ENCODE peak calls at places on chromosomes 4 and X, in eight cellular contexts. K, P, N, C, D, G, X and V are unnamed samples.

GRCh38 chrX:13001961-13002671 is 27.2 kb downstream of the TMSB4X start:
- DNase-seq in K (no peak), P (no peak), N (peak; percentile 32), C (no peak), D (no peak), G (no peak), X (peak; percentile 33), V (no peak)

GRCh38 chrX:1434871-1435240 is 17.9 kb downstream of the ASMTL start:
- DNase-seq in K (no peak), P (no peak), N (no peak), C (no peak), D (no peak), G (no peak), X (no peak), V (no peak)

GRCh38 chr4:91127891-91128290 is 1000.7 kb downstream of the CCSER1 start:
- DNase-seq in K (no peak), P (no peak), N (no peak), C (no peak), D (no peak), G (no peak), X (no peak), V (no peak)

GRCh38 chr4:174739576-174739975 is 89.5 kb downstream of the GLRA3 start:
- DNase-seq in K (no peak), P (no peak), N (no peak), C (no peak), D (no peak), G (no peak), X (no peak), V (no peak)

GRCh38 chr4:123418486-123418931 is 21.9 kb downstream of the SPRY1 start:
- DNase-seq in K (peak; percentile 73), P (no peak), N (peak; percentile 96), C (peak; percentile 95), D (no peak), G (no peak), X (peak; percentile 84), V (peak; percentile 94)

GRCh38 chrX:13569479-13570244 is at the start of gene EGFL6:
- DNase-seq in K (no peak), P (no peak), N (no peak), C (no peak), D (no peak), G (no peak), X (no peak), V (no peak)

GRCh38 chrX:105460366-105460765 is 239.9 kb upstream of the TEX13A start:
- DNase-seq in K (no peak), P (no peak), N (peak; percentile 77), C (peak; percentile 78), D (no peak), G (no peak), X (peak; percentile 75), V (peak; percentile 68)

GRCh38 chr4:105951198-105951597 is 55.9 kb downstream of the NPNT start:
- DNase-seq in K (peak; percentile 38), P (no peak), N (peak; percentile 44), C (no peak), D (no peak), G (no peak), X (peak; percentile 40), V (peak; percentile 12)

GRCh38 chr4:46793036-46793435 is 116.0 kb downstream of the COX7B2 start:
- DNase-seq in K (no peak), P (no peak), N (no peak), C (no peak), D (no peak), G (no peak), X (no peak), V (no peak)

GRCh38 chr4:12022409-12022808 is 593.7 kb upstream of the HS3ST1 start:
- DNase-seq in K (no peak), P (no peak), N (no peak), C (no peak), D (no peak), G (no peak), X (no peak), V (no peak)

GRCh38 chrX:12702509-12703091 is 88.6 kb upstream of the PRPS2 start:
- DNase-seq in K (no peak), P (no peak), N (no peak), C (no peak), D (peak; percentile 3), G (no peak), X (peak; percentile 3), V (no peak)

GRCh38 chr4:95108883-95109421 is 351.2 kb downstream of the BMPR1B start:
- DNase-seq in K (no peak), P (no peak), N (peak; percentile 74), C (no peak), D (no peak), G (no peak), X (no peak), V (peak; percentile 29)

GRCh38 chrX:74438771-74439170 is 17.5 kb downstream of the SLC16A2 start:
- DNase-seq in K (no peak), P (no peak), N (no peak), C (no peak), D (no peak), G (no peak), X (no peak), V (no peak)

GRCh38 chrX:74923942-74924448 is 1.3 kb downstream of the NEXMIF start:
- DNase-seq in K (no peak), P (peak; percentile 34), N (no peak), C (no peak), D (no peak), G (peak; percentile 28), X (no peak), V (no peak)

GRCh38 chr4:123505457-123506310 is 109.1 kb downstream of the SPRY1 start:
- DNase-seq in K (no peak), P (peak; percentile 76), N (peak; percentile 79), C (peak; percentile 59), D (no peak), G (peak; percentile 47), X (peak; percentile 60), V (peak; percentile 76)

GRCh38 chr4:181796502-181796901 is 446.7 kb upstream of the TENM3 start:
- DNase-seq in K (no peak), P (no peak), N (peak; percentile 76), C (peak; percentile 42), D (no peak), G (no peak), X (peak; percentile 98), V (peak; percentile 79)

GRCh38 chr4:16082424-16083216 is 1.2 kb downstream of the PROM1 start:
- DNase-seq in K (no peak), P (no peak), N (peak; percentile 46), C (no peak), D (no peak), G (no peak), X (no peak), V (no peak)

DNA sequence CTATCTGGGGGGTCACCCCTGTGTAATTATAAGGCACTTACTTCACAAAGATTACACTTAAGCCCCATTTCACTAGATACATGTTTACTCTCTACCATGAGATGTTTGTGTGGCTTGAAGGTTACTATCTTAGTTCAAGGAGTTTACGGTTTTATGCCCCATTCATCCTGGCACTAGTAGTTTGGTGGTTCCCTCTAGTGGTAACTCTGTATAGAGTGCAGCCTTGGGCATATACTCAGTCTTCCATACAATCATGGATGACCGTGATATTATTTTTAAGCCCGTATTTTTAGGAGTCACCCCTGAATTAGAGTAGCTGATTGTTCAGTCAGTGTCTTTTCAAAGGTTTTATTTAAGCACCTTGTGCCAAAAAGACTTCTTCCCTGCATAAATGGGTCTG is 109.9 kb upstream of the FAM47C start:
- DNase-seq in K (no peak), P (no peak), N (no peak), C (no peak), D (no peak), G (no peak), X (peak; percentile 7), V (no peak)
- TF ChIP-seq CTCF in K (peak; percentile 33), P (peak; percentile 25), N (no peak), C (peak; percentile 33), D (no peak), G (no peak), X (peak; percentile 49), V (peak; percentile 45)

DNA sequence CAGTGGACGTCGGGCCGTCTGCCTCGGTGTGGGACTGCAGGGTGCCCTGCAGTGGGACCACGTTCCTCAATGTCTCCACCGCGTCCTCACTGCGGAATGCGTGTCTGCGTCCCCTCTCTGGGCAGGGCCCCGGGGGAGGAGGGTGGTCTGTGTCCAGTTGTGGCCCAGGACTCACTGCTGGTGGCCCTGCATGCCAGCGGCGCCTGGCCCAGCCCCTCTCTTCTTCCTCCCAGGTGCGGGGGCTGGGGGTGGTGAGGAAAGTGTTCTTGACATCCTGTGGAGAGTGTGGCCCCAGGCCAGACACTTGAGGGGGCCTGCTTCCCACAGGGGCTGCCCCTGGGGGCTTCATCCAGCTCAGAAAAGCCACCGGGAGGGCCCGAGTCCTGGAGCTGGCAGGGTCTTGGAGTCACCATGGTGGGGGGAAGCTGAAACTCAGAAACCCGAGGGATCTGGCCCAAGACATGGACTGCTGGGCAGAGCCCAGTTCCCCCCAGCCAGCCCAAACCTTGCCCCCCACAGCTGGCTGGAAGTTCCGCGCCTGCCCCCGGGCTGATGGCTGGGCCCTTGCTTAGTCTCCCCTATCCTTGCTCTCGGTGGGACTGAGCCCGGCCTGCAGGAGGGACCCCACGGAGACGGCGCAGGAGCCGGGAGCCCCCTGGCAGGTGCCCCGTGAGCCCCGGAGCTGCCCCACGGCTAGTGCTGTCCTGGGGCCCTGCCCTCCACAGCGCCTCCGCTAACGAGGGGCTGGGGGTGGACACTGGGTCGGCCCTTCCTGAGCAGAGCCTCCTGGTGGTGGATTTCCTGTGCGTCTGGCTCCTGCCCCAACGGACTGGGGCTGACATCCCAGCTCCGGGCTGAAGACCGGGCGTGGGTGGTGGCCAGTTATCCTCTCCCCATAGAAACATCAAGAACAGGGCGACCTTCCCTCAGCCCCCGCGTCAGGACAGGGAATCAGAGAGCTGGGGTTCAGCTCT is 2.9 kb downstream of the DOK7 start:
- DNase-seq in K (no peak), P (no peak), N (no peak), C (no peak), D (no peak), G (no peak), X (peak; percentile 9), V (no peak)
- TF ChIP-seq CTCF in K (peak; percentile 40), P (no peak), N (no peak), C (peak; percentile 24), D (no peak), G (no peak), X (peak; percentile 12), V (peak; percentile 12)

GRCh38 chr4:93710101-93710846 is 118.3 kb upstream of the ATOH1 start:
- DNase-seq in K (no peak), P (no peak), N (no peak), C (no peak), D (peak; percentile 35), G (no peak), X (no peak), V (no peak)
- TF ChIP-seq CTCF in K (no peak), P (peak; percentile 48), N (no peak), C (no peak), D (peak; percentile 31), G (no peak), X (no peak), V (no peak)

GRCh38 chrX:24153796-24154189 is 4.3 kb downstream of the ZFX start:
- DNase-seq in K (no peak), P (no peak), N (no peak), C (no peak), D (no peak), G (no peak), X (no peak), V (no peak)

GRCh38 chrX:24153175-24153795 is 3.8 kb downstream of the ZFX start:
- DNase-seq in K (no peak), P (no peak), N (no peak), C (no peak), D (no peak), G (no peak), X (peak; percentile 57), V (no peak)

GRCh38 chrX:24158881-24159280 is 9.4 kb downstream of the ZFX start:
- DNase-seq in K (no peak), P (no peak), N (no peak), C (no peak), D (no peak), G (no peak), X (no peak), V (no peak)

GRCh38 chrX:24154490-24155034 is 5.0 kb downstream of the ZFX start:
- DNase-seq in K (no peak), P (no peak), N (no peak), C (no peak), D (no peak), G (no peak), X (no peak), V (no peak)

GRCh38 chrX:24156177-24156576 is 6.6 kb downstream of the ZFX start:
- DNase-seq in K (no peak), P (no peak), N (no peak), C (no peak), D (no peak), G (no peak), X (no peak), V (no peak)
- TF ChIP-seq CTCF in K (no peak), P (no peak), N (no peak), C (no peak), D (no peak), G (no peak), X (no peak), V (no peak)